ENCODE peak calls at places on chromosomes 5 and 9, in seven cellular contexts. M is HL-60, T is nephron progenitor cell, L is fibroblast of the aortic adventitia, Y is HCT116, B is HFF-Myc, X is adrenal gland. H is an unnamed sample.

GRCh38 chr5:157744055-157745011 is 821 bp downstream of the LSM11 start:
- DNase-seq in M (peak; percentile 37), T (no peak), L (no peak), Y (no peak), B (no peak), X (no peak), H (no peak)

GRCh38 chr5:395156-395920 is 47.6 kb upstream of the EXOC3 start:
- DNase-seq in M (no peak), T (no peak), L (peak; percentile 72), Y (no peak), B (peak; percentile 63), X (no peak), H (peak; percentile 94)

GRCh38 chr5:154418344-154418820 is 27.4 kb upstream of the SAP30L start:
- DNase-seq in M (no peak), T (no peak), L (no peak), Y (no peak), B (no peak), X (peak; percentile 38), H (no peak)

GRCh38 chr9:95230046-95230445 is 87.5 kb downstream of the FANCC start:
- DNase-seq in M (no peak), T (no peak), L (no peak), Y (no peak), B (no peak), X (no peak), H (no peak)

GRCh38 chr9:86481466-86481865 is 127.3 kb upstream of the TUT7 start:
- DNase-seq in M (no peak), T (no peak), L (no peak), Y (no peak), B (no peak), X (no peak), H (no peak)

GRCh38 chr9:16191691-16192402 is 639.0 kb downstream of the CCDC171 start:
- DNase-seq in M (peak; percentile 21), T (peak; percentile 88), L (peak; percentile 96), Y (peak; percentile 16), B (peak; percentile 44), X (peak; percentile 77), H (peak; percentile 82)

GRCh38 chr9:134192951-134193731 is 28.8 kb upstream of the RNU6ATAC start:
- DNase-seq in M (peak; percentile 62), T (no peak), L (no peak), Y (no peak), B (no peak), X (no peak), H (no peak)

GRCh38 chr5:57537831-57538230 is 55.2 kb upstream of the ACTBL2 start:
- DNase-seq in M (no peak), T (no peak), L (no peak), Y (no peak), B (no peak), X (no peak), H (no peak)

GRCh38 chr5:173178369-173178910 is 34.1 kb downstream of the BNIP1 start:
- DNase-seq in M (no peak), T (no peak), L (no peak), Y (no peak), B (no peak), X (no peak), H (no peak)

GRCh38 chr5:173175523-173175922 is 31.2 kb downstream of the BNIP1 start:
- DNase-seq in M (no peak), T (no peak), L (no peak), Y (no peak), B (no peak), X (no peak), H (no peak)

DNA sequence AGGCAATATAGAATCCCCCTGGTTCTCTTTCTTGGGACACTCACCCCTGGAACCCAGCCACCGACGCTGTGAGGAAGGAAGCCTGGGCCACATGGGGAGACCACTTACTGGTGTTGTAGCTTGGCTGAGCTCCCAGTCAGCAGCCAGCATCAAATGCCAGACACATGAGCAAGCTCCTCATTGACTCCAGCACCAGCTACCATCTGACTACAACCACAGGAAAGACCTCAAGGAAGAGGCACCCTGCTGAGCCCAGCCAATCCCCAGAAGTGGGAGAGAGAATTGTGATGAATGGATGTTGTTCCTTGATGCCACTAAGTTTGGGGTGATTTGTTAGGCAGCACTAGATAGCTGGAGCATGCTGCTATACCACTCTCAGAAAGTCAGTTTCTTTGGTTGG is 36.0 kb downstream of the BNIP1 start:
- DNase-seq in M (no peak), T (no peak), L (no peak), Y (no peak), B (no peak), X (no peak), H (no peak)
- TF ChIP-seq CTCF in M (no peak), T (no peak), L (no peak), Y (no peak), B (no peak), X (no peak), H (no peak)

DNA sequence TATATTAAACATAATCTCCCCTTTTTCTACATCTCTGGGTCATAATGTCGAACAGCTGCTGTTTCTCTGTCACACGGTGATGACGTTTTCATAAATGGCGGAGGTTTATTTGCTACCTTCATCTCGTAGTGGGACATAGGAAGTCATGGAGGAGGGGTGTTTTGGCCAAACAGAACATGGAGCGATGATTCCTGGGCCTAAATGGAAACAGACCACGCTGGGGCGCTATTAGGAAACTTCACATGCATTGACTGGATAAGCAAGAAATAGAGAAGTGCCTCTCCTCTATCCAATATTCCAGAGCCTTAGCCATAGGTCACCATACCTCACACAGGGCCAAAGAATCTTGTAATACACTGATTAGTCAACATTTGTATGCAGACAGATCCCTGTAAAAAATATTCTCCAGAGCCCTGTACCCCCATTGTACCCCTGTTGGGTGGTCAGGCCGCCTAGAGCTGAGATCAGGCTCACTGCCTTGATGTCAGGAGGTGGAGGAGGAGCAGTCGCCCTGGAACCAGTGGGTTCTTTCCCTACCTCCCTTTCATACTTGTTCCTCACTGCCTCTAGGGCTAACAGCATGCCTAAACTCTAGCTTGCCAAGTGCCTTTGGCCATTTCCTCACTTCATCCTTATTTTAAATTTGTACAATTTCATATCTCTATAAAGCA is 77.8 kb upstream of the SPIN1 start:
- DNase-seq in M (peak; percentile 16), T (no peak), L (no peak), Y (no peak), B (no peak), X (no peak), H (no peak)
- TF ChIP-seq CTCF in M (no peak), T (no peak), L (no peak), Y (no peak), B (no peak), X (no peak), H (no peak)

DNA sequence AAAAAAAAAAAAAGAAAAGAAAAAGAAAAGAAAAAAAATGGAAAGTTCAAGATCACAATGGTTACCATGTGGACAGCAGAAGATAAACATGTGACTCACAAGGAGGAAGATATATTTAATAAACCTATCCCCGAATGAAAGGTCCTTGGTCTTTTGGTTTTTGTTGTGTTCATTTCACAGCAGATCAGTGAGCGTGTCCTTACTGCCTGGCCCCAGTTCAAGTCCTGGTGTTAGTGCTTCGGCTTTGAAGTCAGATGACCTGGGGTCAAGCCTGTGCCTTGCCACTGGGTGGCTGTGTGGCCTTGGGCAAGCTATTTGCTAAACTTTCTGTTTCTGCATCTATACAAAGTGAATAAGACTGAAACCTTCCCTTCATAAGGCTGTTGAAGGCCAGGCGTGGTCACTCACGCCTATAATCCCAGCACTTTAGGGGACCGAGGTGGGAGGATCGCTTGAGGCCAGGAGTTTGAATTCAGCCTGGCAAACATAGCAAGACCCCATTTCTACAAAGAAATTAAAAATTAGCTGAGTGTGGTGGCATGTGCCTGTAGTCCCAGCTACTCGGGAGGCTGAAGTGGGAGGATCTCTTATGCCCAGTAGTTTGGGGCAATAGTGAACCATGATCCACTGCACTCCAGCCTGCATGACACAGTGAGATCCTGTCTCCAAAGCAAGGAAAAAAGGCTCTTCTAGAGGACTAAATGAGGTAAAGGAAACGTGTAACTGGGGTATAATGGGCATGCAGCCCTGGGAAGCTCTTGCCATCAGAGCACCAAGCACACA is 94.5 kb upstream of the SPATA31D4 start:
- DNase-seq in M (no peak), T (no peak), L (peak; percentile 47), Y (no peak), B (no peak), X (peak; percentile 92), H (peak; percentile 19)
- TF ChIP-seq CTCF in M (no peak), T (no peak), L (no peak), Y (no peak), B (no peak), X (no peak), H (no peak)

GRCh38 chr9:92342825-92343488 is 17.2 kb downstream of the CENPP start:
- DNase-seq in M (no peak), T (no peak), L (peak; percentile 82), Y (no peak), B (no peak), X (no peak), H (no peak)
- TF ChIP-seq CTCF in M (no peak), T (no peak), L (peak; percentile 23), Y (no peak), B (no peak), X (peak; percentile 11), H (peak; percentile 75)

DNA sequence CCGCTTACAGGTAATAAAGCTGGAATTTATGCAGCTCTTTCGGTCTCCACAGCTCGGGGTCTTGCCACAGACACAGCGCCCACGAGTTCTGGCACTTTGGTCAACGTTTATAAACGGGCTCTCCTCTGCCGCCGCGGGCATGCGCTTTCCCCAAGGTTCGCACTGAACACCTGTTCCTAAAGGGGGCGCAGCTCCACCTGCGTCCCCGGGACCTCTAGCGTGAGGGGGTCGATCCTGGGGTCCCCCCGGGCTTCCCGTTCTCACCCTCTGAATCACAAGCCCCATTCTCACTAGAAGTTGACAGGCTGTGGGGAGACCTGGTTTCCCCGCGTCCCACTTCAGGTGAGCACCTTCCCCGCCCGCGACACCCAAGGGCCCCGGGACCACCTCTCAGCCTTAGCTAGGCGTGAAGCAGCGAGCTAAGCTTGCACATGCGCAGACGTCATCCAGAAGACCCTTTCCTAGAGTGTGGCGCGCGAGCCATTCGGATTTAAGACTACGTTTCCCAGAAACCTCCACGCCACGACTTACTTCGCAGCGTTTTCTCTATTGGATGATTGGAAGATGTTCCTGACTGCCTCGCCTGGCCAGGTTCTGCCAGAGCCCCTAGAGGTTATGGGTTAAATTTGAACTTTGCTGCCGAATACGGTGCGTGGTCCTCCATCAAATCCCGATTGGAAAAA is 21.3 kb upstream of the ZNF782 start:
- DNase-seq in M (peak; percentile 75), T (peak; percentile 88), L (peak; percentile 57), Y (peak; percentile 83), B (no peak), X (peak; percentile 60), H (no peak)
- TF ChIP-seq CTCF in M (no peak), T (peak; percentile 26), L (peak; percentile 24), Y (peak; percentile 51), B (no peak), X (no peak), H (peak; percentile 37)

GRCh38 chr9:78563269-78563668 is 266.3 kb downstream of the PSAT1 start:
- DNase-seq in M (no peak), T (no peak), L (no peak), Y (no peak), B (no peak), X (no peak), H (no peak)
- TF ChIP-seq CTCF in M (no peak), T (no peak), L (no peak), Y (peak; percentile 11), B (no peak), X (no peak), H (no peak)

GRCh38 chr5:116947691-116948528 is 373.3 kb upstream of the SEMA6A start:
- DNase-seq in M (peak; percentile 64), T (peak; percentile 30), L (no peak), Y (peak; percentile 80), B (no peak), X (peak; percentile 71), H (no peak)
- TF ChIP-seq CTCF in M (peak; percentile 62), T (peak; percentile 24), L (no peak), Y (peak; percentile 85), B (peak; percentile 44), X (peak; percentile 57), H (peak; percentile 65)

GRCh38 chr5:180618830-180619562 is 27.7 kb upstream of the SCGB3A1 start:
- DNase-seq in M (peak; percentile 73), T (peak; percentile 79), L (peak; percentile 30), Y (no peak), B (no peak), X (no peak), H (no peak)
- TF ChIP-seq CTCF in M (peak; percentile 29), T (peak; percentile 45), L (peak; percentile 41), Y (no peak), B (peak; percentile 41), X (no peak), H (no peak)

H was measured in HFFc6.